ENCODE peak calls at places on chromosomes 7 and 10, in ten cellular contexts. X is H9; F is AG04450; G is activated T-cell treated with anti-CD3 and anti-CD28 coated beads, Interleukin-2, amount 50 U/mL, for 72 hours; C is T follicular helper cell; V is CD4-positive, CD25-positive, alpha-beta regulatory T cell; J is esophagus muscularis mucosa; H is activated CD8-positive, alpha-beta memory T cell treated with anti-CD3 and anti-CD28 coated beads for 24 hours; E is naive thymus-derived CD8-positive, alpha-beta T cell; W is skeletal muscle cell. Y is an unnamed sample.

GRCh38 chr10:110733256-110733952 is 89.3 kb downstream of the RBM20 start:
- DNase-seq in X (no peak), F (no peak), G (no peak), C (no peak), V (no peak), J (no peak), H (no peak), E (no peak), W (no peak), Y (peak)

GRCh38 chr7:106283831-106284515 is 810 bp downstream of the NAMPT start:
- DNase-seq in X (no peak), F (no peak), G (peak), C (no peak), V (peak), J (no peak), H (peak), E (peak), W (no peak), Y (peak)

GRCh38 chr10:13707156-13707881 is 120.6 kb downstream of the PRPF18 start:
- DNase-seq in X (peak), F (peak), G (no peak), C (no peak), V (peak), J (no peak), H (peak), E (no peak), W (peak), Y (no peak)

GRCh38 chr10:68301790-68302502 is 29.9 kb upstream of the HNRNPH3 start:
- DNase-seq in X (no peak), F (peak), G (no peak), C (no peak), V (peak), J (no peak), H (no peak), E (no peak), W (peak), Y (peak)

GRCh38 chr7:30068117-30068516 is 39.9 kb downstream of the PLEKHA8 start:
- DNase-seq in X (no peak), F (peak), G (no peak), C (no peak), V (no peak), J (no peak), H (no peak), E (no peak), W (peak), Y (no peak)

GRCh38 chr10:91034042-91034441 is 113.2 kb upstream of the ANKRD1 start:
- DNase-seq in X (no peak), F (no peak), G (peak), C (no peak), V (peak), J (no peak), H (no peak), E (no peak), W (no peak), Y (no peak)

GRCh38 chr7:1849351-1849951 is 179.4 kb downstream of the ELFN1 start:
- DNase-seq in X (no peak), F (no peak), G (no peak), C (no peak), V (no peak), J (no peak), H (no peak), E (peak), W (no peak), Y (no peak)

GRCh38 chr7:106070201-106070551 is 41.9 kb downstream of the SYPL1 start:
- DNase-seq in X (no peak), F (no peak), G (no peak), C (no peak), V (no peak), J (peak), H (no peak), E (no peak), W (no peak), Y (no peak)

GRCh38 chr10:118504044-118504944 is 91.2 kb downstream of the PRLHR start:
- DNase-seq in X (no peak), F (no peak), G (no peak), C (no peak), V (no peak), J (no peak), H (no peak), E (no peak), W (peak), Y (no peak)

GRCh38 chr7:27166475-27167169 is 1.3 kb upstream of the HOXA9 start:
- DNase-seq in X (no peak), F (no peak), G (no peak), C (no peak), V (no peak), J (no peak), H (no peak), E (no peak), W (no peak), Y (no peak)

GRCh38 chr10:101010329-101010728 is 10.7 kb downstream of the LZTS2 start:
- DNase-seq in X (no peak), F (no peak), G (no peak), C (no peak), V (no peak), J (no peak), H (no peak), E (no peak), W (no peak), Y (no peak)

GRCh38 chr10:94292448-94293118 is 70.2 kb downstream of the NOC3L start:
- DNase-seq in X (no peak), F (no peak), G (no peak), C (no peak), V (no peak), J (no peak), H (no peak), E (no peak), W (no peak), Y (no peak)

GRCh38 chr10:91635401-91636400 is 2.8 kb upstream of the PPP1R3C start:
- DNase-seq in X (peak), F (no peak), G (peak), C (peak), V (peak), J (no peak), H (peak), E (no peak), W (peak), Y (peak)

GRCh38 chr7:42745357-42746022 is 166.4 kb downstream of the C7orf25 start:
- DNase-seq in X (peak), F (no peak), G (peak), C (no peak), V (no peak), J (no peak), H (no peak), E (no peak), W (no peak), Y (peak)

GRCh38 chr10:75658036-75658435 is 226.6 kb downstream of the LRMDA start:
- DNase-seq in X (no peak), F (no peak), G (no peak), C (no peak), V (no peak), J (no peak), H (no peak), E (no peak), W (no peak), Y (no peak)

GRCh38 chr7:51230324-51230625 is 86.3 kb downstream of the COBL start:
- DNase-seq in X (no peak), F (no peak), G (no peak), C (no peak), V (no peak), J (no peak), H (peak), E (no peak), W (no peak), Y (no peak)

GRCh38 chr10:85983051-85983450 is 383.5 kb downstream of the GRID1 start:
- DNase-seq in X (peak), F (no peak), G (no peak), C (no peak), V (no peak), J (peak), H (no peak), E (no peak), W (no peak), Y (no peak)

GRCh38 chr7:67100956-67101361 is 104.3 kb downstream of the TYW1 start:
- DNase-seq in X (peak), F (no peak), G (no peak), C (no peak), V (no peak), J (no peak), H (no peak), E (no peak), W (no peak), Y (no peak)

GRCh38 chr7:46806856-46807255 is 775.1 kb downstream of the TNS3 start:
- DNase-seq in X (no peak), F (no peak), G (no peak), C (no peak), V (no peak), J (no peak), H (no peak), E (no peak), W (no peak), Y (no peak)

GRCh38 chr7:90677742-90678439 is 81.8 kb downstream of the CDK14 start:
- DNase-seq in X (no peak), F (no peak), G (no peak), C (no peak), V (no peak), J (no peak), H (no peak), E (no peak), W (no peak), Y (no peak)

GRCh38 chr7:96320437-96320836 is 1.5 kb downstream of the SLC25A13 start:
- DNase-seq in X (no peak), F (no peak), G (no peak), C (no peak), V (no peak), J (no peak), H (no peak), E (no peak), W (no peak), Y (peak)

GRCh38 chr10:95628786-95629185 is 27.7 kb downstream of the ALDH18A1 start:
- DNase-seq in X (no peak), F (no peak), G (no peak), C (no peak), V (no peak), J (no peak), H (no peak), E (no peak), W (no peak), Y (no peak)

GRCh38 chr7:40008218-40008815 is 58.3 kb downstream of the CDK13 start:
- DNase-seq in X (no peak), F (peak), G (no peak), C (no peak), V (no peak), J (no peak), H (no peak), E (no peak), W (peak), Y (no peak)

GRCh38 chr10:21311426-21311825 is 214.1 kb downstream of the SKIDA1 start:
- DNase-seq in X (no peak), F (no peak), G (no peak), C (no peak), V (no peak), J (no peak), H (no peak), E (no peak), W (no peak), Y (no peak)

GRCh38 chr7:157597562-157597961 is 260.8 kb downstream of the DNAJB6 start:
- DNase-seq in X (no peak), F (no peak), G (no peak), C (no peak), V (no peak), J (no peak), H (no peak), E (no peak), W (no peak), Y (no peak)

GRCh38 chr10:116947838-116948529 is 57.0 kb downstream of the SHTN1 start:
- DNase-seq in X (peak), F (no peak), G (no peak), C (no peak), V (no peak), J (no peak), H (no peak), E (no peak), W (peak), Y (no peak)

GRCh38 chr7:85102813-85103350 is 84.0 kb downstream of the SEMA3D start:
- DNase-seq in X (no peak), F (no peak), G (no peak), C (no peak), V (no peak), J (no peak), H (no peak), E (no peak), W (no peak), Y (no peak)

GRCh38 chr10:130352291-130352645 is 216.1 kb downstream of the GLRX3 start:
- DNase-seq in X (peak), F (no peak), G (no peak), C (no peak), V (no peak), J (no peak), H (peak), E (no peak), W (no peak), Y (no peak)

GRCh38 chr7:83532229-83532628 is 116.7 kb downstream of the SEMA3E start:
- DNase-seq in X (no peak), F (no peak), G (no peak), C (no peak), V (no peak), J (no peak), H (no peak), E (no peak), W (no peak), Y (no peak)

GRCh38 chr10:117710181-117710798 is 167.7 kb downstream of the EMX2 start:
- DNase-seq in X (peak), F (no peak), G (no peak), C (no peak), V (no peak), J (no peak), H (no peak), E (no peak), W (no peak), Y (no peak)

Y was measured in MM.1S.